ENCODE peak calls at places on chromosomes 2 and 18, in seven cellular contexts. P is ovary, B is K562, G is suprapubic skin, H is transverse colon, M is A549, A is HepG2. Y is an unnamed sample. For H3K4me1 and H3K9me3, the result is how much of the 10 kb centered on the place peaks cover.

GRCh38 chr2:241200822-241201395 is 12.4 kb downstream of the ANO7 start:
- DNase-seq in P (no peak), B (no peak), G (no peak), H (no peak), M (no peak), A (no peak), Y (no peak)

GRCh38 chr18:53819174-53819573 is 405.3 kb downstream of the MBD2 start:
- DNase-seq in P (no peak), B (no peak), G (no peak), H (no peak), M (no peak), A (no peak), Y (no peak)

GRCh38 chr2:240287496-240288086 is 147.1 kb upstream of the OTOS start:
- DNase-seq in P (no peak), B (no peak), G (no peak), H (no peak), M (no peak), A (no peak), Y (peak)

GRCh38 chr2:240919161-240919781 is 13.1 kb downstream of the CROCC2 start:
- DNase-seq in P (peak), B (no peak), G (peak), H (peak), M (no peak), A (no peak), Y (no peak)

GRCh38 chr2:6679481-6679880 is 186.2 kb downstream of the CMPK2 start:
- DNase-seq in P (no peak), B (no peak), G (no peak), H (no peak), M (no peak), A (no peak), Y (peak)

GRCh38 chr2:149466635-149467034 is 120.9 kb downstream of the MMADHC start:
- DNase-seq in P (no peak), B (no peak), G (no peak), H (no peak), M (no peak), A (no peak), Y (no peak)

GRCh38 chr2:144071461-144071860 is 448.5 kb downstream of the ZEB2 start:
- DNase-seq in P (no peak), B (no peak), G (no peak), H (no peak), M (no peak), A (peak), Y (no peak)

GRCh38 chr2:109719871-109720270 is 74.2 kb upstream of the RGPD5 start:
- DNase-seq in P (no peak), B (no peak), G (peak), H (no peak), M (no peak), A (no peak), Y (peak)

GRCh38 chr2:28160986-28161425 is 231.7 kb upstream of the FOSL2 start:
- DNase-seq in P (no peak), B (no peak), G (no peak), H (no peak), M (peak), A (no peak), Y (no peak)

GRCh38 chr2:142989276-142990204 is 112.1 kb downstream of the KYNU start:
- DNase-seq in P (no peak), B (no peak), G (no peak), H (no peak), M (peak), A (peak), Y (no peak)

GRCh38 chr18:54466248-54467005 is 108.7 kb downstream of the C18orf54 start:
- DNase-seq in P (no peak), B (no peak), G (no peak), H (no peak), M (no peak), A (no peak), Y (no peak)

GRCh38 chr2:99605036-99605435 is 115.2 kb upstream of the REV1 start:
- DNase-seq in P (no peak), B (no peak), G (no peak), H (no peak), M (no peak), A (no peak), Y (no peak)

GRCh38 chr2:144515694-144516416 is 4.1 kb downstream of the ZEB2 start:
- DNase-seq in P (peak), B (peak), G (no peak), H (peak), M (no peak), A (no peak), Y (no peak)

GRCh38 chr2:46481541-46482193 is 2.3 kb downstream of the TMEM247 start:
- DNase-seq in P (no peak), B (no peak), G (no peak), H (no peak), M (peak), A (no peak), Y (no peak)

GRCh38 chr2:134457353-134457752 is 203.5 kb downstream of the MGAT5 start:
- DNase-seq in P (no peak), B (no peak), G (peak), H (no peak), M (no peak), A (no peak), Y (no peak)

GRCh38 chr2:219631406-219631891 is 4.0 kb downstream of the SLC4A3 start:
- DNase-seq in P (peak), B (no peak), G (no peak), H (no peak), M (no peak), A (no peak), Y (no peak)

GRCh38 chr2:172552547-172553291 is 3.2 kb upstream of the PDK1 start:
- DNase-seq in P (no peak), B (peak), G (no peak), H (no peak), M (no peak), A (no peak), Y (no peak)

GRCh38 chr2:70999362-70999761 is 4.7 kb upstream of the TEX261 start:
- DNase-seq in P (no peak), B (peak), G (no peak), H (no peak), M (no peak), A (peak), Y (no peak)

GRCh38 chr2:82790277-82791021 is 1668.6 kb downstream of the SUCLG1 start:
- DNase-seq in P (no peak), B (no peak), G (peak), H (no peak), M (no peak), A (peak), Y (no peak)

GRCh38 chr18:79786781-79787526 is 10.8 kb upstream of the KCNG2 start:
- DNase-seq in P (no peak), B (no peak), G (no peak), H (no peak), M (no peak), A (no peak), Y (no peak)

GRCh38 chr2:47346-48218 is 1.3 kb upstream of the FAM110C start:
- DNase-seq in P (peak), B (no peak), G (no peak), H (peak), M (no peak), A (no peak), Y (no peak)

GRCh38 chr2:61266653-61267505 is 104.9 kb downstream of the C2orf74 start:
- DNase-seq in P (no peak), B (no peak), G (no peak), H (no peak), M (no peak), A (peak), Y (no peak)

GRCh38 chr2:9318461-9319337 is 104.6 kb downstream of the ITGB1BP1 start:
- DNase-seq in P (peak), B (no peak), G (no peak), H (peak), M (no peak), A (no peak), Y (no peak)

GRCh38 chr2:128321421-128321775 is 2.7 kb upstream of the HS6ST1 start:
- DNase-seq in P (peak), B (no peak), G (no peak), H (no peak), M (no peak), A (no peak), Y (peak)

GRCh38 chr2:196335238-196335637 is 163.9 kb upstream of the STK17B start:
- DNase-seq in P (no peak), B (no peak), G (no peak), H (no peak), M (peak), A (no peak), Y (peak)

GRCh38 chr2:23378496-23378895 is 6.5 kb upstream of the KLHL29 start:
- DNase-seq in P (no peak), B (no peak), G (no peak), H (no peak), M (no peak), A (no peak), Y (no peak)

GRCh38 chr2:51997571-51997970 is 965.6 kb upstream of the NRXN1 start:
- DNase-seq in P (no peak), B (no peak), G (no peak), H (no peak), M (no peak), A (no peak), Y (no peak)

GRCh38 chr2:195658541-195658890 is 1.5 kb downstream of the SLC39A10 start:
- DNase-seq in P (no peak), B (no peak), G (no peak), H (no peak), M (peak), A (peak), Y (no peak)

GRCh38 chr2:20523798-20524197 is 76.9 kb downstream of the RHOB start:
- DNase-seq in P (no peak), B (no peak), G (no peak), H (no peak), M (no peak), A (no peak), Y (no peak)

GRCh38 chr2:66814916-66815315 is 380.0 kb downstream of the MEIS1 start:
- DNase-seq in P (no peak), B (no peak), G (no peak), H (no peak), M (no peak), A (no peak), Y (no peak)

GRCh38 chr2:160221391-160222276 is 21.6 kb upstream of the ITGB6 start:
- DNase-seq in P (peak), B (no peak), G (no peak), H (peak), M (peak), A (peak), Y (no peak)

GRCh38 chr2:46239175-46239846 is 57.9 kb upstream of the EPAS1 start:
- DNase-seq in P (no peak), B (no peak), G (no peak), H (no peak), M (no peak), A (no peak), Y (no peak)

GRCh38 chr18:58235001-58235436 is 191.0 kb downstream of the NEDD4L start:
- DNase-seq in P (no peak), B (no peak), G (no peak), H (peak), M (no peak), A (peak), Y (peak)

GRCh38 chr2:132943829-132944228 is 273.8 kb upstream of the LYPD1 start:
- DNase-seq in P (no peak), B (no peak), G (no peak), H (no peak), M (no peak), A (no peak), Y (no peak)

GRCh38 chr2:235105821-235106359 is 154.1 kb downstream of the SH3BP4 start:
- DNase-seq in P (no peak), B (no peak), G (no peak), H (no peak), M (no peak), A (peak), Y (peak)

GRCh38 chr2:190646780-190647626 is 1.9 kb upstream of the NAB1 start:
- DNase-seq in P (no peak), B (no peak), G (no peak), H (no peak), M (no peak), A (no peak), Y (no peak)

DNA sequence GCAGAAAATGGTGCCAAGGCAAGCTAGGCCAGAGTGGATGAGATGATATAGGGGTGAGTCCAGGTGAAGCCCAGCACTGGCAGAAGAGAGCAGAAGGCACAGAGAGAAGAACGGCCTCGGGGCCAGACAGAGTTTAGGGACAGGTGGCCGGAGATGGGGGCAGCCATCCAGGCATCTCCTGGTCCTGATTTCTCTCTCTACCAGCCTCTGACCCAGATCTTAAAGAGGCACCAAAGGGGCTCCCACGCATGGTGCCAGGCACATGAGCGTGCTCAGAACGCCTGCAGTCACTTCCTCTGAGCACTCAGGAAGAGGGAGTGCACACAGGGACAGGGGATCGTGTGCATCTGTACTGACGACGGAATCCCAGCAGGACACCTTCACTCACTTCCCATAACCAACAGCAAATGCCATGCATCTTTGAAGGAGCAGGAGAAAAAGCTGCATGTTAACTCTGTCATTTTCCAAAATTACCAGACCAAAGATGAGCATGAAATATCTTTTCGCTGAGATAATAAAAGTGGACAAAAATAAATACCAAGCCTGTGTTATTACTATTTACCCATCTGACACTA is 427.8 kb upstream of the MYT1L start:
- DNase-seq in P (no peak), B (no peak), G (no peak), H (no peak), M (no peak), A (no peak), Y (no peak)
- TF ChIP-seq EP300 in P (no peak), B (no peak), G (no peak), H (no peak), M (no peak), A (no peak), Y (no peak)

GRCh38 chr2:239225456-239225855 is 175.4 kb downstream of the HDAC4 start:
- DNase-seq in P (no peak), B (no peak), G (no peak), H (no peak), M (no peak), A (no peak), Y (no peak)

GRCh38 chr2:239223029-239223329 is 177.8 kb downstream of the HDAC4 start:
- DNase-seq in P (no peak), B (no peak), G (no peak), H (no peak), M (no peak), A (peak), Y (no peak)

GRCh38 chr2:239222346-239223028 is 178.3 kb downstream of the HDAC4 start:
- DNase-seq in P (no peak), B (no peak), G (no peak), H (no peak), M (no peak), A (no peak), Y (no peak)

GRCh38 chr2:239224249-239224605 is 176.6 kb downstream of the HDAC4 start:
- DNase-seq in P (no peak), B (no peak), G (no peak), H (no peak), M (no peak), A (no peak), Y (no peak)

GRCh38 chr2:239223330-239224248 is 177.2 kb downstream of the HDAC4 start:
- DNase-seq in P (no peak), B (no peak), G (peak), H (peak), M (no peak), A (peak), Y (no peak)
- H3K4me1 ChIP-seq in P (under half), B (under half), G (half or more), H (under half), M (under half), A (under half), Y (half or more)

DNA sequence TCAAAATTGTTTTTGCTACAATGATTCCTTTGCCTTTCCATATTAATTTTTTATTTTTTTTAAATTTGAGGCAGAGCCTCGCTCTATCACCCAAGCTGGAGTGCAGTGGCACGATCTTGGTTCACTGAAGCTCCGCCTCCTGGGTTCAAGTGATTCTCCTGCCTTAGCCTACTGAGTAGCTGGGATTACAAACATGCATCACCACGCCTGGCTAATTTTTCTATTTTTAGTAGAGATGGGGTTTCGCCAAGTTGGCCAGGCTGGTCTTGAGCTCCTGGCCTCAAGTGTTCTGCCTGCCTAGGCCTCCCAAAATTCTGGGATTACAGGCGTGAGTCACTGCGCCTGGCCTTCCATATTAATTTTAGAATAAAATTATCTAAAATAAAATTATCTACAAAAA is 41.3 kb downstream of the PTPN4 start:
- DNase-seq in P (no peak), B (no peak), G (no peak), H (no peak), M (no peak), A (no peak), Y (no peak)
- H3K9me3 ChIP-seq in P (under half), B (under half), G (under half), H (under half), M (under half), A (under half), Y (under half)

DNA sequence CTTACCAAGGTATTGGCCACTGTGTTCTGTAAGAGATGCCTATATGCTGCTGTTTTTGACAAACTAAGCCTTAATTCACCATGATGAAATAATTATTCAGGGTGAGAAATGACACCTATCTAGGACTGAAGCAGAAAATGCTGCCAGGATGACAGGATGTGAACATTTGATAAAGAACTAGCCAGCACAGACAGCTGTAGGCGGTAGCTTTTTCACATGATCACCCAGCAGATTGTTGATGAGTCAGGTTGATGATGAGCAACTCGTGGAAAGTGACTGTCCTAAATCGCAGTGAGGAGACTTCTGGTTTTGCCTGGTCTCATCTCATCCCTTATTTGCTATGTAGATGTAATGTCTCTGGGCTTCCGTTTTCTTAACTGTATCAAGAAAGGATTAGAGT is 144.1 kb downstream of the PRPF40A start:
- DNase-seq in P (no peak), B (peak), G (no peak), H (no peak), M (peak), A (no peak), Y (peak)
- TF ChIP-seq EP300 in P (no peak), B (peak), G (no peak), H (no peak), M (no peak), A (no peak), Y (no peak)

DNA sequence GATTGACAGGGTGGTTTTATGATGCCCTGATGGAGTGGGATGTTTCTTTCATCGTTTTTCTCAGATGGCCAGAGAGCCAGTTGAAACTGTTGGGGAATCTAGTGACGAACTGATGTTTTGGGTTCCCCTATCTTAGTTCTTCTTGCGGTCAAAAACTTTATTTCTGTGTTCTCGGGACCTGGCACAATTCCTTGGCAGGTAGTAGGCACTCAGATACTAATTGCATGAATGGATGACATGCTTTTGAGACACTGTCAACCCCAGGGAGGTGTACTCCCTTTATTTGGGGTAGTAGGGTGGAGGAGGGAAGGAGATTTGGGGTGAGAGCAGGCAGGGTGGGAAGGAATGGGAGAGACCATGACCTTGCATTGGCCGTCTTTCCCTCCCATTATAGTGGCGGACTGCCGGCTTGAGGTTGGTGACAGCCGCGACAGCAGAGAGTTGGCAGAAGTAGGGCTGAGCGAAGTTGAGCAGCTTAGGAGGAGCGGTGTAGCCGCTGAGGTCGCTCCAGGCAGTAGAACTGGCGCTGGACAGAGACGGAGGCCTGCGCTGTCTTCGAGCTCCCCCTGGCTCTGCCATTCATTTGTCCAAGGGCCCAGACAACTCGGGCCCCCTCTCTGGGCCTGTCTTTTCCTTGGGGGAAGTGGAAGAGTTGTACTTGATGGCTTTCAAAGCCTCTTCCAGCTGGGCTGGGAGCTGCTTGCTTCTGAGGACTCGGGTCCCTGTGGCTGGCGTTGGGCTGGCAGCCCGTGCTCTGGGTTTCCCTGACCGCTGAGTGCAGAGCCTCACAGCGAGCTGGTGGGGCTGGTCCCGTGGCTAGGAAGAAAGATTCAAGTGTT is 2.6 kb downstream of the TET3 start:
- DNase-seq in P (no peak), B (no peak), G (no peak), H (peak), M (no peak), A (no peak), Y (no peak)
- H3K4me1 ChIP-seq in P (under half), B (under half), G (half or more), H (under half), M (under half), A (half or more), Y (under half)

GRCh38 chr2:121613774-121614173 is 35.5 kb downstream of the CLASP1 start:
- DNase-seq in P (no peak), B (no peak), G (no peak), H (no peak), M (no peak), A (no peak), Y (no peak)
- H3K9me3 ChIP-seq in P (under half), B (under half), G (under half), H (under half), M (under half), A (under half), Y (under half)

GRCh38 chr2:37506407-37507068 is 162.1 kb downstream of the QPCT start:
- DNase-seq in P (no peak), B (no peak), G (no peak), H (no peak), M (no peak), A (no peak), Y (no peak)
- TF ChIP-seq EP300 in P (no peak), B (no peak), G (no peak), H (peak), M (no peak), A (no peak), Y (no peak)